ENCODE peak calls at places on chromosome 6, in ten cellular contexts. A is effector memory CD4-positive, alpha-beta T cell; N is psoas muscle; D is A673; R is trophoblast cell; G is A549; F is left lung; J is fibroblast of lung; P is CD8-positive, alpha-beta T cell; W is right lobe of liver. Q is an unnamed sample.

GRCh38 chr6:46113370-46113769 is 16.4 kb upstream of the ENPP4 start:
- DNase-seq in G (no peak), J (no peak), N (no peak), W (no peak), D (no peak), P (no peak), F (peak; percentile 46), R (no peak), A (no peak), Q (peak; percentile 59)

GRCh38 chr6:89321571-89321970 is 6.5 kb upstream of the GABRR2 start:
- DNase-seq in J (no peak), A (no peak), G (no peak), W (no peak), P (no peak), N (no peak), R (peak; percentile 76), F (peak; percentile 51), D (no peak), Q (no peak)

GRCh38 chr6:134532694-134533624 is 215.0 kb upstream of the SGK1 start:
- DNase-seq in R (no peak), P (no peak), D (no peak), F (no peak), N (no peak), J (no peak), W (no peak), G (no peak), A (no peak), Q (no peak)

GRCh38 chr6:169700296-169700695 is 1.5 kb downstream of the WDR27 start:
- DNase-seq in W (no peak), P (no peak), N (no peak), G (no peak), R (no peak), D (peak; percentile 15), A (no peak), F (no peak), J (peak; percentile 15), Q (no peak)

GRCh38 chr6:125020385-125020784 is 58.1 kb downstream of the RNF217 start:
- DNase-seq in A (no peak), W (no peak), F (no peak), D (peak; percentile 48), G (no peak), P (no peak), J (peak; percentile 28), R (no peak), N (no peak), Q (peak; percentile 12)

GRCh38 chr6:145372671-145373123 is 362.6 kb downstream of the EPM2A start:
- DNase-seq in F (no peak), R (no peak), J (peak; percentile 78), A (peak; percentile 2), G (no peak), W (no peak), D (peak; percentile 19), N (no peak), P (no peak), Q (no peak)

GRCh38 chr6:13715444-13715883 is 3.8 kb upstream of the RANBP9 start:
- DNase-seq in D (no peak), W (no peak), R (no peak), G (no peak), A (no peak), F (no peak), J (peak; percentile 43), P (no peak), N (no peak), Q (no peak)

GRCh38 chr6:161101517-161101916 is 109.9 kb downstream of the MAP3K4 start:
- DNase-seq in W (no peak), G (no peak), F (no peak), J (peak; percentile 23), R (no peak), D (peak; percentile 24), P (no peak), A (no peak), N (no peak), Q (no peak)

GRCh38 chr6:130965657-130966056 is 97.4 kb downstream of the EPB41L2 start:
- DNase-seq in J (peak; percentile 73), A (no peak), W (no peak), R (no peak), N (no peak), G (no peak), F (no peak), P (no peak), D (no peak), Q (no peak)

GRCh38 chr6:90294989-90295853 is 1.4 kb downstream of the BACH2 start:
- DNase-seq in W (peak; percentile 58), J (peak; percentile 65), D (peak; percentile 20), R (peak; percentile 37), A (peak; percentile 54), P (peak; percentile 45), N (peak; percentile 46), F (peak; percentile 46), G (no peak), Q (no peak)

GRCh38 chr6:80642452-80642851 is 536.0 kb downstream of the BCKDHB start:
- DNase-seq in J (peak; percentile 33), G (no peak), N (no peak), R (peak; percentile 26), F (no peak), P (no peak), A (no peak), W (no peak), D (no peak), Q (no peak)

GRCh38 chr6:78231002-78231401 is 578.2 kb downstream of the MEI4 start:
- DNase-seq in A (no peak), R (no peak), W (no peak), G (no peak), D (no peak), J (no peak), F (no peak), N (no peak), P (no peak), Q (peak; percentile 6)

GRCh38 chr6:168540713-168541291 is 99.8 kb downstream of the SMOC2 start:
- DNase-seq in J (no peak), P (no peak), N (no peak), F (no peak), A (no peak), G (no peak), R (no peak), W (no peak), D (no peak), Q (no peak)

GRCh38 chr6:52106994-52107393 is 19.6 kb upstream of the PKHD1 start:
- DNase-seq in W (no peak), A (no peak), G (no peak), R (no peak), F (no peak), P (no peak), D (no peak), N (no peak), J (no peak), Q (no peak)

GRCh38 chr6:52104979-52105378 is 17.6 kb upstream of the PKHD1 start:
- DNase-seq in A (no peak), J (no peak), D (no peak), W (no peak), R (no peak), N (no peak), G (no peak), F (no peak), P (no peak), Q (no peak)

GRCh38 chr6:52103661-52104060 is 16.2 kb upstream of the PKHD1 start:
- DNase-seq in R (no peak), W (no peak), J (no peak), P (no peak), G (no peak), D (no peak), N (no peak), A (no peak), F (no peak), Q (no peak)

GRCh38 chr6:52109073-52109635 is 21.7 kb upstream of the PKHD1 start:
- DNase-seq in A (no peak), F (no peak), W (no peak), N (no peak), G (no peak), P (no peak), D (no peak), J (no peak), R (no peak), Q (no peak)

GRCh38 chr6:52108128-52108527 is 20.7 kb upstream of the PKHD1 start:
- DNase-seq in F (no peak), N (peak; percentile 25), G (no peak), W (no peak), D (no peak), P (no peak), R (no peak), A (no peak), J (no peak), Q (no peak)
- H3K27ac ChIP-seq in F (no peak overlapping the region), N (peak overlapping the region; percentile 92), G (no peak overlapping the region), W (no peak overlapping the region), D (no peak overlapping the region), P (no peak overlapping the region), R (no peak overlapping the region), A (no peak overlapping the region), J (no peak overlapping the region), Q (no peak overlapping the region)

GRCh38 chr6:140602431-140602836 is 1228.0 kb upstream of the CITED2 start:
- DNase-seq in G (no peak), W (no peak), F (no peak), J (no peak), P (no peak), D (no peak), N (no peak), R (no peak), A (no peak), Q (no peak)

GRCh38 chr6:140594806-140595128 is 1220.3 kb upstream of the CITED2 start:
- DNase-seq in F (no peak), G (no peak), J (no peak), D (no peak), A (no peak), N (no peak), P (no peak), R (no peak), W (no peak), Q (no peak)

GRCh38 chr6:140601409-140601808 is 1227.0 kb upstream of the CITED2 start:
- DNase-seq in N (no peak), W (no peak), A (no peak), R (no peak), D (no peak), P (no peak), F (no peak), J (peak; percentile 34), G (no peak), Q (no peak)

GRCh38 chr6:140592877-140593276 is 1218.4 kb upstream of the CITED2 start:
- DNase-seq in F (no peak), J (no peak), N (no peak), W (no peak), A (no peak), P (no peak), G (no peak), R (no peak), D (no peak), Q (no peak)

GRCh38 chr6:140597181-140597580 is 1222.7 kb upstream of the CITED2 start:
- DNase-seq in J (no peak), N (no peak), P (no peak), A (no peak), D (peak; percentile 14), W (no peak), G (no peak), R (no peak), F (no peak), Q (no peak)
- H3K27ac ChIP-seq in J (no peak overlapping the region), N (no peak overlapping the region), P (no peak overlapping the region), A (no peak overlapping the region), D (no peak overlapping the region), W (no peak overlapping the region), G (no peak overlapping the region), R (no peak overlapping the region), F (no peak overlapping the region), Q (no peak overlapping the region)

GRCh38 chr6:1834641-1835516 is 225.2 kb downstream of the FOXC1 start:
- DNase-seq in D (no peak), J (no peak), P (no peak), R (no peak), N (no peak), F (no peak), W (no peak), G (no peak), A (no peak), Q (no peak)
- H3K27ac ChIP-seq in D (no peak overlapping the region), J (no peak overlapping the region), P (no peak overlapping the region), R (no peak overlapping the region), N (no peak overlapping the region), F (no peak overlapping the region), W (no peak overlapping the region), G (no peak overlapping the region), A (no peak overlapping the region), Q (no peak overlapping the region)

GRCh38 chr6:34697904-34698557 is 1.5 kb upstream of the ILRUN start:
- DNase-seq in F (no peak), G (no peak), R (no peak), J (no peak), D (no peak), A (no peak), P (no peak), W (no peak), N (no peak), Q (no peak)
- H3K27ac ChIP-seq in F (no peak overlapping the region), G (peak overlapping the region; percentile 82), R (no peak overlapping the region), J (no peak overlapping the region), D (no peak overlapping the region), A (no peak overlapping the region), P (peak overlapping the region; percentile 93), W (no peak overlapping the region), N (no peak overlapping the region), Q (no peak overlapping the region)